ENCODE peak calls at places on chromosomes 6 and 20, in nine cellular contexts. H is foreskin keratinocyte; V is substantia nigra; K is ELF-1; G is AG04449; W is activated T-cell treated with anti-CD3 and anti-CD28 coated beads, Interleukin-2, amount 50 U/mL, for 48 hours; T is RPMI8226; X is Calu3; Y is astrocyte. E is an unnamed sample.

GRCh38 chr20:17622086-17622850 is 52.4 kb downstream of the DSTN start:
- DNase-seq in H (no peak), V (no peak), K (no peak), G (no peak), W (no peak), T (no peak), X (no peak), Y (no peak), E (no peak)

GRCh38 chr6:126803769-126804168 is 314.7 kb upstream of the RSPO3 start:
- DNase-seq in H (no peak), V (no peak), K (no peak), G (no peak), W (no peak), T (no peak), X (no peak), Y (no peak), E (no peak)

GRCh38 chr6:164929155-164929977 is 380.0 kb downstream of the C6orf118 start:
- DNase-seq in H (no peak), V (no peak), K (no peak), G (no peak), W (no peak), T (no peak), X (no peak), Y (no peak), E (no peak)

GRCh38 chr6:45737331-45738056 is 278.2 kb downstream of the CLIC5 start:
- DNase-seq in H (no peak), V (no peak), K (no peak), G (no peak), W (peak; percentile 67), T (peak; percentile 66), X (no peak), Y (no peak), E (no peak)

GRCh38 chr6:150417899-150418824 is 49.4 kb downstream of the IYD start:
- DNase-seq in H (peak; percentile 81), V (peak; percentile 56), K (no peak), G (peak; percentile 36), W (peak; percentile 27), T (peak; percentile 63), X (peak; percentile 15), Y (peak; percentile 91), E (peak; percentile 73)

GRCh38 chr6:31586596-31586995 is 519 bp downstream of the LST1 start:
- DNase-seq in H (no peak), V (no peak), K (no peak), G (no peak), W (peak; percentile 49), T (no peak), X (no peak), Y (no peak), E (no peak)

GRCh38 chr6:148134566-148134965 is 208.1 kb upstream of the SASH1 start:
- DNase-seq in H (no peak), V (no peak), K (no peak), G (no peak), W (no peak), T (no peak), X (no peak), Y (no peak), E (no peak)

GRCh38 chr6:78605909-78606446 is 261.4 kb upstream of the IRAK1BP1 start:
- DNase-seq in H (no peak), V (no peak), K (no peak), G (peak; percentile 59), W (no peak), T (no peak), X (no peak), Y (peak; percentile 87), E (no peak)

GRCh38 chr20:62884556-62884955 is 22.9 kb upstream of the TCFL5 start:
- DNase-seq in H (no peak), V (no peak), K (no peak), G (no peak), W (no peak), T (no peak), X (no peak), Y (no peak), E (no peak)

GRCh38 chr6:38725414-38726183 is 10.5 kb downstream of the DNAH8 start:
- DNase-seq in H (no peak), V (no peak), K (no peak), G (no peak), W (no peak), T (no peak), X (no peak), Y (peak; percentile 10), E (no peak)

GRCh38 chr6:170135821-170136471 is 154.9 kb downstream of the DLL1 start:
- DNase-seq in H (no peak), V (no peak), K (no peak), G (no peak), W (no peak), T (peak; percentile 47), X (no peak), Y (no peak), E (no peak)

GRCh38 chr6:16644540-16645250 is 116.6 kb downstream of the ATXN1 start:
- DNase-seq in H (no peak), V (no peak), K (no peak), G (no peak), W (no peak), T (no peak), X (no peak), Y (no peak), E (no peak)

GRCh38 chr20:46243707-46244628 is 64.3 kb downstream of the CDH22 start:
- DNase-seq in H (peak; percentile 84), V (no peak), K (no peak), G (no peak), W (no peak), T (no peak), X (no peak), Y (no peak), E (peak; percentile 92)

GRCh38 chr6:40000964-40001515 is 66.8 kb upstream of the MOCS1 start:
- DNase-seq in H (no peak), V (no peak), K (no peak), G (no peak), W (no peak), T (no peak), X (no peak), Y (no peak), E (no peak)

GRCh38 chr6:106530502-106530901 is 98.8 kb downstream of the RTN4IP1 start:
- DNase-seq in H (no peak), V (no peak), K (no peak), G (no peak), W (no peak), T (no peak), X (no peak), Y (no peak), E (no peak)

GRCh38 chr6:160348209-160348551 is at the start of gene SLC22A3:
- DNase-seq in H (no peak), V (peak; percentile 45), K (no peak), G (no peak), W (peak; percentile 26), T (no peak), X (no peak), Y (no peak), E (no peak)

GRCh38 chr6:119347466-119348307 is 1.9 kb downstream of the MAN1A1 start:
- DNase-seq in H (no peak), V (peak; percentile 20), K (peak; percentile 25), G (no peak), W (peak; percentile 48), T (peak; percentile 84), X (peak; percentile 36), Y (no peak), E (no peak)

GRCh38 chr6:159104931-159105330 is 60.1 kb upstream of the TAGAP start:
- DNase-seq in H (peak; percentile 74), V (no peak), K (no peak), G (no peak), W (no peak), T (peak; percentile 83), X (no peak), Y (no peak), E (peak; percentile 50)

GRCh38 chr20:61785567-61785816 is 280.2 kb downstream of the TAF4 start:
- DNase-seq in H (no peak), V (no peak), K (no peak), G (no peak), W (no peak), T (no peak), X (no peak), Y (no peak), E (no peak)

GRCh38 chr6:32885698-32886286 is 31.8 kb downstream of the PSMB9 start:
- DNase-seq in H (no peak), V (no peak), K (no peak), G (no peak), W (no peak), T (peak; percentile 75), X (no peak), Y (peak; percentile 49), E (no peak)

GRCh38 chr6:5066456-5067093 is 18.6 kb upstream of the PPP1R3G start:
- DNase-seq in H (no peak), V (no peak), K (no peak), G (no peak), W (no peak), T (no peak), X (no peak), Y (no peak), E (no peak)

GRCh38 chr6:161300823-161301222 is 27.0 kb upstream of the AGPAT4 start:
- DNase-seq in H (no peak), V (no peak), K (no peak), G (no peak), W (no peak), T (no peak), X (no peak), Y (no peak), E (no peak)

GRCh38 chr6:137190710-137191109 is 17.3 kb upstream of the IL22RA2 start:
- DNase-seq in H (no peak), V (no peak), K (no peak), G (no peak), W (no peak), T (no peak), X (no peak), Y (no peak), E (no peak)

GRCh38 chr6:96725276-96725675 is 112.0 kb downstream of the GPR63 start:
- DNase-seq in H (no peak), V (no peak), K (no peak), G (no peak), W (no peak), T (no peak), X (no peak), Y (no peak), E (no peak)

GRCh38 chr20:1803216-1804128 is 91.7 kb upstream of the SIRPA start:
- DNase-seq in H (no peak), V (peak; percentile 57), K (peak; percentile 77), G (no peak), W (peak; percentile 52), T (peak; percentile 60), X (no peak), Y (peak; percentile 68), E (no peak)

GRCh38 chr6:35052694-35053565 is 88.2 kb downstream of the TCP11 start:
- DNase-seq in H (no peak), V (peak; percentile 78), K (peak; percentile 73), G (no peak), W (no peak), T (no peak), X (no peak), Y (no peak), E (no peak)

GRCh38 chr6:32047084-32047478 is 8.9 kb downstream of the CYP21A2 start:
- DNase-seq in H (no peak), V (no peak), K (peak; percentile 25), G (no peak), W (no peak), T (no peak), X (peak; percentile 59), Y (peak; percentile 25), E (no peak)

GRCh38 chr6:150297327-150298028 is 71.3 kb upstream of the IYD start:
- DNase-seq in H (peak; percentile 66), V (no peak), K (no peak), G (no peak), W (no peak), T (no peak), X (peak; percentile 11), Y (peak; percentile 85), E (peak; percentile 95)

E was measured in epithelial cell of prostate.